ENCODE peak calls at places on chromosomes 3 and 15, in six cellular contexts. P is heart left ventricle, N is OCI-LY7, E is AG04449, X is thoracic aorta, D is upper lobe of right lung. R is an unnamed sample.

GRCh38 chr15:62020576-62021160 is 39.6 kb downstream of the VPS13C start:
- DNase-seq in P (no peak), N (no peak), E (no peak), X (no peak), D (no peak), R (peak)

GRCh38 chr3:38142959-38143358 is 4.5 kb downstream of the MYD88 start:
- DNase-seq in P (no peak), N (no peak), E (no peak), X (no peak), D (no peak), R (no peak)

GRCh38 chr15:99295840-99296239 is 44.6 kb downstream of the LRRC28 start:
- DNase-seq in P (no peak), N (no peak), E (no peak), X (no peak), D (no peak), R (no peak)

GRCh38 chr3:139585820-139586219 is 46.3 kb upstream of the RBP1 start:
- DNase-seq in P (no peak), N (no peak), E (no peak), X (no peak), D (no peak), R (no peak)

GRCh38 chr3:150255416-150255815 is 152.7 kb upstream of the TSC22D2 start:
- DNase-seq in P (peak), N (no peak), E (no peak), X (peak), D (no peak), R (no peak)

GRCh38 chr15:29429584-29429983 is 160.0 kb upstream of the NSMCE3 start:
- DNase-seq in P (no peak), N (no peak), E (no peak), X (no peak), D (no peak), R (no peak)

GRCh38 chr15:33565099-33565498 is 254.3 kb downstream of the RYR3 start:
- DNase-seq in P (no peak), N (no peak), E (no peak), X (no peak), D (no peak), R (peak)

GRCh38 chr3:48960841-48961413 is 29.1 kb upstream of the P4HTM start:
- DNase-seq in P (no peak), N (no peak), E (no peak), X (no peak), D (no peak), R (peak)

GRCh38 chr3:185678027-185678426 is 91.9 kb downstream of the SENP2 start:
- DNase-seq in P (no peak), N (no peak), E (no peak), X (no peak), D (no peak), R (no peak)

GRCh38 chr3:4983739-4984510 is 4.7 kb downstream of the BHLHE40 start:
- DNase-seq in P (no peak), N (peak), E (no peak), X (no peak), D (no peak), R (peak)

GRCh38 chr3:104632947-104633346 is 733.8 kb upstream of the ALCAM start:
- DNase-seq in P (no peak), N (no peak), E (no peak), X (no peak), D (no peak), R (no peak)

GRCh38 chr3:72906154-72906553 is 18.3 kb downstream of the GXYLT2 start:
- DNase-seq in P (no peak), N (no peak), E (no peak), X (no peak), D (no peak), R (no peak)

GRCh38 chr15:23877502-23878412 is 190.7 kb upstream of the NDN start:
- DNase-seq in P (no peak), N (no peak), E (no peak), X (no peak), D (peak), R (no peak)

GRCh38 chr3:17217588-17217987 is 332.8 kb downstream of the PLCL2 start:
- DNase-seq in P (no peak), N (no peak), E (no peak), X (no peak), D (no peak), R (no peak)

GRCh38 chr3:33663042-33663441 is 55.0 kb downstream of the CLASP2 start:
- DNase-seq in P (no peak), N (no peak), E (no peak), X (no peak), D (no peak), R (no peak)

GRCh38 chr15:77836116-77836798 is 203.5 kb upstream of the LINGO1 start:
- DNase-seq in P (peak), N (peak), E (no peak), X (no peak), D (peak), R (no peak)

GRCh38 chr3:8854656-8855055 is 85.2 kb upstream of the OXTR start:
- DNase-seq in P (no peak), N (no peak), E (no peak), X (no peak), D (no peak), R (no peak)

GRCh38 chr3:71629289-71630252 is 46.0 kb upstream of the FOXP1 start:
- DNase-seq in P (no peak), N (peak), E (no peak), X (no peak), D (no peak), R (peak)

GRCh38 chr3:168100777-168101492 is 5.2 kb upstream of the GOLIM4 start:
- DNase-seq in P (no peak), N (no peak), E (no peak), X (no peak), D (no peak), R (no peak)

GRCh38 chr3:177174607-177175006 is 22.7 kb downstream of the TBL1XR1 start:
- DNase-seq in P (no peak), N (no peak), E (no peak), X (no peak), D (no peak), R (no peak)

GRCh38 chr3:124878561-124879394 is 8.4 kb downstream of the ITGB5 start:
- DNase-seq in P (no peak), N (no peak), E (peak), X (peak), D (no peak), R (peak)

GRCh38 chr15:52527196-52527897 is 1.3 kb downstream of the MYO5A start:
- DNase-seq in P (no peak), N (no peak), E (no peak), X (no peak), D (no peak), R (no peak)

GRCh38 chr15:64690008-64690407 is 85.4 kb downstream of the RBPMS2 start:
- DNase-seq in P (no peak), N (no peak), E (no peak), X (no peak), D (no peak), R (no peak)

GRCh38 chr3:127193341-127193740 is 410 bp downstream of the PRR23E start:
- DNase-seq in P (no peak), N (no peak), E (no peak), X (no peak), D (peak), R (no peak)

GRCh38 chr3:40079203-40079844 is 230.2 kb upstream of the EIF1B start:
- DNase-seq in P (no peak), N (no peak), E (peak), X (no peak), D (no peak), R (peak)

GRCh38 chr3:13120928-13121552 is 47.8 kb upstream of the IQSEC1 start:
- DNase-seq in P (no peak), N (no peak), E (no peak), X (no peak), D (peak), R (no peak)

GRCh38 chr15:73789491-73790240 is 36.5 kb upstream of the INSYN1 start:
- DNase-seq in P (no peak), N (no peak), E (no peak), X (no peak), D (no peak), R (no peak)

GRCh38 chr3:35633332-35634124 is 5.8 kb upstream of the ARPP21 start:
- DNase-seq in P (no peak), N (no peak), E (no peak), X (no peak), D (no peak), R (no peak)

GRCh38 chr15:44537728-44538240 is 837 bp downstream of the EIF3J start:
- DNase-seq in P (no peak), N (peak), E (no peak), X (no peak), D (no peak), R (no peak)

GRCh38 chr15:63373330-63373729 is 8.3 kb downstream of the CA12 start:
- DNase-seq in P (no peak), N (no peak), E (no peak), X (no peak), D (no peak), R (no peak)

GRCh38 chr3:24624938-24625681 is 130.5 kb upstream of the THRB start:
- DNase-seq in P (no peak), N (no peak), E (no peak), X (no peak), D (no peak), R (no peak)

GRCh38 chr3:187401861-187402260 is 33.7 kb downstream of the RTP4 start:
- DNase-seq in P (no peak), N (no peak), E (no peak), X (no peak), D (no peak), R (no peak)

GRCh38 chr15:85595804-85596536 is 198.8 kb downstream of the KLHL25 start:
- DNase-seq in P (no peak), N (no peak), E (no peak), X (no peak), D (no peak), R (no peak)

GRCh38 chr3:119018690-119019463 is 15.8 kb downstream of the IGSF11 start:
- DNase-seq in P (no peak), N (no peak), E (no peak), X (no peak), D (no peak), R (no peak)
- H3K4me3 ChIP-seq in P (no peak), N (no peak), E (no peak), X (no peak), D (no peak), R (no peak)

GRCh38 chr3:129758921-129759320 is 134.6 kb downstream of the TMCC1 start:
- DNase-seq in P (no peak), N (no peak), E (no peak), X (no peak), D (no peak), R (no peak)

DNA sequence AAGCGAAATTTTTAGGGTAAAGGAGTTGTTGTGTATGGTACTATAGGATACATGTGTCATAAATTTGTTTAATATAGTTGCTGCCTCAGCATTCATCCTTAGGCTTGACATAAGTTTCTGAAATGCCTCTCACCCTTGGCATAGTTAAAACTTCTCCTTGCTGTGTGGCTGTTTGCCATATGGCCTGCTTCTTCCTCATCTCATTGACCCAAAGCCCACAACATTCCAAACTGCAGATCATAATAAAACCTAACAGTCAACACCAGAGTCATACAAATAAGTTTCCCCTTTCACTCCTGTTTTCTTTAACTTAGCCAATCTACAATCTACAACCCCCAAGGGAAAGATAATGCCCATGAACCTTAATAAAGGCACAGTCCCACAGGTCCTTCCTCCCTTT is 136.6 kb downstream of the TMCC1 start:
- DNase-seq in P (no peak), N (no peak), E (peak), X (no peak), D (no peak), R (peak)
- H3K4me3 ChIP-seq in P (no peak), N (no peak), E (no peak), X (no peak), D (no peak), R (no peak)

GRCh38 chr3:135889417-135889816 is 76.1 kb upstream of the PPP2R3A start:
- DNase-seq in P (no peak), N (no peak), E (no peak), X (no peak), D (no peak), R (no peak)
- H3K4me3 ChIP-seq in P (no peak), N (no peak), E (no peak), X (no peak), D (no peak), R (no peak)

DNA sequence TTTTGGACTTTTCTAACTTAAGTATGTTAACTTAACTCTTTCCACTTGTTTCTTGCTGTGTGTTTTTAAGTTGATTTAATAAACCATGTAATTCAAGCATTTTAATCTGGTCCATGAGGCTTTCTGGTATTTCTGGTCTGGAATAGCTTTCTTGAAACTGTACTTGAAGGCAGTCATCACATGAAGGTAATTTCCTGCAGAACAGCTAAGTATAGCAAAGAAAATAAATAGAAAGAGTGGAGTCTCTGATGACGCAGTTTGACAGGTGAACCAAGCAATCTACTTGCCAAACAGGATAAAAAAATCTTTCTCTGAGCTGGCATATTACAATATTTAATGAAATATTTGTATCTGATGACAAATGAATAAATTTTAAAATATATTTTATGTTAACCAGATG is 74.9 kb downstream of the BTLA start:
- DNase-seq in P (no peak), N (no peak), E (no peak), X (no peak), D (no peak), R (no peak)
- H3K4me3 ChIP-seq in P (no peak), N (no peak), E (no peak), X (no peak), D (no peak), R (no peak)

R was measured in skeletal muscle cell.